ENCODE peak calls at places on chromosomes 12 and 14, in eight cellular contexts. P is choroid plexus epithelial cell, L is neural crest cell, F is astrocyte of the cerebellum, Z is kidney epithelial cell, V is cardiac muscle cell, O is BE2C, W is colonic mucosa. R is an unnamed sample.

GRCh38 chr14:104137297-104138097 is 890 bp upstream of the KIF26A start:
- DNase-seq in O (peak), F (no peak), Z (no peak), W (peak), L (peak), V (peak), P (peak), R (no peak)

GRCh38 chr14:94009767-94010166 is 12.7 kb downstream of the CCDC197 start:
- DNase-seq in F (peak), W (no peak), V (peak), P (peak), Z (peak), L (no peak), O (no peak), R (no peak)

GRCh38 chr12:54984602-54985376 is at the start of gene TESPA1:
- DNase-seq in P (no peak), L (no peak), V (no peak), Z (no peak), W (peak), F (no peak), O (no peak), R (no peak)

GRCh38 chr14:52020866-52021717 is 31.7 kb downstream of the RTRAF start:
- DNase-seq in F (no peak), O (no peak), V (peak), W (peak), L (no peak), Z (no peak), P (peak), R (no peak)

GRCh38 chr12:15322164-15323054 is at the start of gene PTPRO:
- DNase-seq in Z (no peak), V (peak), P (peak), O (peak), F (no peak), L (peak), W (no peak), R (no peak)

GRCh38 chr12:107131832-107132616 is 38.7 kb upstream of the CRY1 start:
- DNase-seq in P (peak), O (peak), F (peak), W (peak), V (peak), L (peak), Z (peak), R (peak)

GRCh38 chr14:99035712-99036593 is 236.0 kb downstream of the BCL11B start:
- DNase-seq in W (peak), O (no peak), L (no peak), F (peak), P (peak), V (peak), Z (peak), R (peak)

GRCh38 chr12:12476836-12477531 is 85.7 kb downstream of the DUSP16 start:
- DNase-seq in V (no peak), L (no peak), F (no peak), Z (no peak), O (no peak), W (no peak), P (no peak), R (no peak)

GRCh38 chr12:12408265-12408690 is 51.4 kb downstream of the BORCS5 start:
- DNase-seq in P (no peak), L (no peak), Z (no peak), O (no peak), W (no peak), V (no peak), F (no peak), R (no peak)

GRCh38 chr12:92144045-92144630 is 1.5 kb downstream of the BTG1 start:
- DNase-seq in F (peak), O (peak), V (peak), W (peak), L (peak), P (peak), Z (peak), R (peak)

GRCh38 chr12:108729612-108730336 is 1.5 kb downstream of the CORO1C start:
- DNase-seq in V (peak), L (no peak), W (no peak), O (peak), Z (no peak), F (no peak), P (peak), R (no peak)

GRCh38 chr12:27161458-27162228 is 79.3 kb upstream of the C12orf71 start:
- DNase-seq in L (no peak), O (no peak), F (no peak), P (no peak), Z (no peak), W (no peak), V (no peak), R (no peak)

GRCh38 chr12:25155031-25155576 is 39.9 kb downstream of the DNAI7 start:
- DNase-seq in P (peak), V (peak), Z (peak), O (no peak), L (no peak), W (no peak), F (peak), R (peak)

GRCh38 chr12:116266631-116267349 is 10.7 kb downstream of the MED13L start:
- DNase-seq in W (no peak), F (no peak), P (peak), V (no peak), O (no peak), Z (no peak), L (no peak), R (no peak)

GRCh38 chr12:105279460-105280056 is 43.6 kb upstream of the APPL2 start:
- DNase-seq in V (peak), F (no peak), P (peak), L (peak), O (peak), W (peak), Z (no peak), R (no peak)

GRCh38 chr12:132004946-132005345 is 55.2 kb downstream of the EP400 start:
- DNase-seq in Z (no peak), V (no peak), O (no peak), F (no peak), L (no peak), P (no peak), W (no peak), R (no peak)

GRCh38 chr12:132014092-132014914 is 64.6 kb downstream of the EP400 start:
- DNase-seq in O (no peak), V (no peak), L (no peak), P (peak), Z (no peak), W (no peak), F (no peak), R (no peak)

GRCh38 chr12:132007041-132007440 is 57.3 kb downstream of the EP400 start:
- DNase-seq in P (no peak), F (no peak), Z (no peak), O (no peak), W (no peak), L (no peak), V (no peak), R (no peak)

GRCh38 chr12:132006056-132006680 is 56.4 kb downstream of the EP400 start:
- DNase-seq in L (no peak), O (no peak), W (no peak), Z (no peak), F (no peak), P (peak), V (peak), R (no peak)

GRCh38 chr12:132009336-132009859 is 59.7 kb downstream of the EP400 start:
- DNase-seq in O (no peak), Z (no peak), P (no peak), L (no peak), F (no peak), V (no peak), W (no peak), R (no peak)
- TF ChIP-seq CTCF in O (no peak), Z (no peak), P (no peak), L (no peak), F (no peak), V (no peak), W (no peak), R (no peak)

DNA sequence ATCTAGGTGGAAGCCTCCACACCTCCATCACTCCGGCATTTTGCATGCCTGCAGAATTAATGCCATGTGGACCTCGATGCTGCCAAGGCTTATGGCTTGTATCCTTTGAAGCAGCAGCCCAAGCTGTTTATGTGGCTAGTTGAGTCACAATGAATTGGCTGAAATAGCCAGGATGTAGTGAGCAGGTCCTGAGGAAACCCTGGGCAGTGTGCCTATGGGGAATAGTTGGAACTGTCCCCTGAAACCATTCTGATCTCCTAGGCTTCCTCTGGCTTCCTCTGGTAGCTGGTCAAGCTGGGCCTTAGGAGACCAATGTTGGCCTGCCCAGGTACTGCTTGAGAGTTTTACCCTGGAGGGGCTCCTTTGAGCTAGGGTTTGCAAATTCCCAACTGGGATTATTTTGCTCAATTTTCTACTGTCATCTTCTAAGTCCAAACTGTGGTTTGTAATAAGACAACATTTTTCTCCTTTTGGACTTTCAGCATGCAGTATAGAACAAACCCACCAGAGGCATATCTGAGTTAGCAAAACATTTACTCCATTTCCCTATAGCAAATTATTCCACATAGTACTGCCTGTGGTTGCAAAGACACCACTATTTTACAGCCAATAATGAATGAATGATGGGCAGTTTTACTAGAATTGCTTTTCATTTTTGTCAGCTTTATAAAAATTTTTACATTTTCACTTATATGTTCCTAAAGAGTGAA is 85.1 kb upstream of the AMIGO2 start:
- DNase-seq in V (peak), P (peak), L (no peak), O (no peak), F (peak), Z (no peak), W (no peak), R (peak)
- TF ChIP-seq CTCF in V (peak), P (peak), L (peak), O (no peak), F (no peak), Z (no peak), W (no peak), R (no peak)

DNA sequence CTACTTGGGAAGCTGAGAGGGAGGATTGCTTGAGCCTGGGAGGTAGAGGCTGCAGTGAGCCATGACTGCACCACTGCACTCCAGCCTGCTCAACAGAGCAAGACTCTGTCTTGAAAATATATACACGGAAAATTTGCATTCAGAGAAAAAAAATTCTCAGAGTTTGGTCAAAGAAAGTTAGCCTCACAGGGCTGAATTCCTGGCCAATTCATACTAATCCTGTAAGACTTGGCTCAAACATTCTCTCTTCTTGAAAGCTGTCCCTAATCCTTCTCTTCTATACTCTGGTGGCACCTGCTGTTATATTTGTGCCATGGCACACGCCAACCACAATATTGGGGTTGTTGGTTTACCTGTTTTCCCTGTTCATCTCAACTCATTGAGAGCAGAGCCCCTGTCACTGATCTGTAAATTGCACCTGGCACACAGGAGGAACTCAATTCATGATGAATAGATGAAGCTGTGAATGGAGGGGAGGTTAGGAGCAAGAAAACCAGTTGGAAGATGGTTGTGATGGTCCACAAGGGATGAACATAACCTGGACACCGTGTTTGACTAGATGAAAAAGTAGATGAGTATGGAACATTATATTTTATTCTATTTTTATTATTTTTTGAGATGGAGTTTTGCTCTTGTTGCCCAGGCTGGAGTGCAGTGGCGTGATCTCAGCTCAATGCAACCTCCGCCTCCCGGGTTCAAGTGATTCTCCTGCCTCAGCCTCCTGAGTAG is 36.8 kb upstream of the SPTSSA start:
- DNase-seq in W (peak), Z (no peak), V (peak), O (peak), L (no peak), P (peak), F (no peak), R (no peak)
- TF ChIP-seq CTCF in W (peak), Z (peak), V (peak), O (peak), L (peak), P (peak), F (peak), R (peak)

GRCh38 chr14:76909266-76909665 is 83.1 kb downstream of the LRRC74A start:
- DNase-seq in L (no peak), Z (no peak), O (no peak), F (no peak), W (no peak), P (no peak), V (no peak), R (no peak)

GRCh38 chr14:76911473-76911872 is 85.3 kb downstream of the LRRC74A start:
- DNase-seq in W (no peak), P (no peak), V (no peak), L (no peak), F (no peak), O (no peak), Z (no peak), R (no peak)

GRCh38 chr14:76904740-76905569 is 78.7 kb downstream of the LRRC74A start:
- DNase-seq in O (peak), Z (peak), P (peak), F (peak), W (no peak), V (peak), L (no peak), R (peak)

GRCh38 chr14:76910371-76910890 is 84.2 kb downstream of the LRRC74A start:
- DNase-seq in Z (no peak), W (no peak), O (no peak), V (no peak), P (no peak), L (no peak), F (no peak), R (no peak)

GRCh38 chr14:76908834-76909233 is 82.6 kb downstream of the LRRC74A start:
- DNase-seq in L (no peak), Z (no peak), O (no peak), P (no peak), V (no peak), W (no peak), F (no peak), R (no peak)
- TF ChIP-seq CTCF in L (no peak), Z (no peak), O (no peak), P (no peak), V (no peak), W (no peak), F (no peak), R (no peak)

DNA sequence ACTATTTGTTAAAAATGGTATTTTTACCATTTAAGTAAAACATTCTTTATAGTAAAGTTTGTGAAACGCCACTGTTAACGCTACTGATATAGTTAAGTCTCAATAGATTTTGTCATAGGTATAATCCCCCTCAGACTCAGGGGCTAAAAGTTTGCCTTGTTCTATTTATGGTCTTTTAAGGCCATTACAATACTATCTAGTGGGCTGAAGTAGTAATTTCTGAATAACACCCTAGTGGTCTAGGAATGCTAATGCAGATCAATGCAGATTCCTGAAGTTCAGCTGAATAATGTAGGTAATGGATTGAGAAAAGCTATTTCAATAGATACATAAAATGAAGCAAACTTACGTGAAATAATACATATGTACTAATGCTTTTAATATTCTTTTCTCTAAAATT is 989.3 kb upstream of the NOVA1 start:
- DNase-seq in W (no peak), V (no peak), F (no peak), Z (no peak), P (no peak), O (no peak), L (no peak), R (no peak)
- TF ChIP-seq CTCF in W (no peak), V (no peak), F (no peak), Z (peak), P (no peak), O (no peak), L (peak), R (no peak)

DNA sequence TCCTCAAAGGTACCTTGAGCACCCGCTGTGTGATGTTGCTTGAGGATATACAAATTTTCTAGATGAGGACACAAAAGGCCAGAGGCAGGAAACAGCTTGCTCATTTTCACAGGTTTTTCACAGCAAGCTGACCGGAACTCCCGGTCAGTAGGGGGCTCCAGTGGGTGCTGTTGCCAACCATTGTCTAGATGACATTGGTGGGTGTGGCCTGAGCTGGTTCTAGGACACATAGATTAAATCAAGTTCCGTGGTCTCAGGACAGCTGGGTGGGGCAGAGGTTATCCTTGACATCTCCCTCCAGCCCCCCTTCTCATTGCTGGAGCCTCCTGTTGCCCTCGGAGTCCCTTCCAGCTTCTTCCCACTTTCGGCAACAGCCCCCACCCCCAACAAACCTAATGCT is 153.6 kb upstream of the FKBP4 start:
- DNase-seq in Z (no peak), P (peak), O (no peak), F (no peak), V (peak), W (no peak), L (peak), R (no peak)
- TF ChIP-seq CTCF in Z (peak), P (peak), O (no peak), F (peak), V (peak), W (no peak), L (peak), R (peak)

DNA sequence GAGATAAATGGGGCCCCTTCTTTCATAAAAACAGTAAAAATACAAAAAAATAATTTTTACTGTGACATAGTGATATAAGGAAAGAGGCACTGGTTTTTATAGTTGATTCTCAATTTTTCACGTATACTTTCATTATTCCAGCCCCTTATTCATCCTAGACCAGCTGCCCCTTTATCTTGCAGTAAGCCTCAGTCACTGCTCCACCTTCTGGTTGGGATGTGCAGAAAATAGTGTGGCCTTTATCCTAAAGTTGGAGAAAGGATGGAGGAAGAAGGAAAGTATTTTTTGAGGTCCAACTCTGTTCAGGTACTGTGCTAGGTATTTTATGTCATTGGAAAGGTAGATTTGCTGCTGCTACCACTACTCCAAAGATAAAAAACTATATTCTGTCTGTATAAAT is 172.7 kb downstream of the ANO6 start:
- DNase-seq in O (peak), W (peak), P (peak), Z (no peak), L (peak), V (peak), F (peak), R (peak)
- TF ChIP-seq CTCF in O (peak), W (peak), P (peak), Z (peak), L (peak), V (peak), F (peak), R (peak)

DNA sequence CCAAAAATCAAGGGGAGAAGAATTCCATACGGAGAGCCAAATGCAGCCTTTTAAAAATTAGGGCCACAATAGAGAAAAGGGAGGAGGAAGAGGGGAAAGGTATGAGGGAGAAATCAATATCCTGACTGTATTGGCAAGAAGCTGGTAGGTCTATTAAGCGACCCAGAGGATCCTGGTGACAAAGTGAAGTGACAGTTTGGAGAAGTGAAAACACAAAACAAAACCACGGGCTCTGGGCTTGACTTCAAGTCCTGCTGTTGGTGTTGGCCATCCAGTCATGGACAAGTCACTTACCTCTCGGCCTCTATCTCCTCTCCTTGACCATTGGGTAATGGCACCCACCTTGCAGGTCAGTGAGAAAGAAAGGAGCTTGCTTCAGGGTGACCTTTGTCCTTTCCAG is 47.0 kb upstream of the KCNA5 start:
- DNase-seq in W (no peak), P (no peak), V (no peak), F (no peak), Z (no peak), O (no peak), L (no peak), R (no peak)
- TF ChIP-seq CTCF in W (no peak), P (no peak), V (no peak), F (no peak), Z (no peak), O (no peak), L (no peak), R (no peak)